ENCODE peak calls at places on chromosomes 13 and 19, in five cellular contexts. B, E, D, A and W are unnamed samples.

GRCh38 chr19:6470173-6470572 is 6.1 kb downstream of the CRB3 start:
- DNase-seq in E (no peak), B (no peak), D (no peak), A (no peak), W (no peak)

GRCh38 chr19:21143846-21144245 is 2.0 kb downstream of the ZNF431 start:
- DNase-seq in E (no peak), B (no peak), A (no peak), D (no peak), W (no peak)

GRCh38 chr13:83229574-83230300 is 652.5 kb downstream of the SLITRK1 start:
- DNase-seq in A (peak), D (no peak), E (no peak), B (no peak), W (no peak)

GRCh38 chr19:51777570-51778460 is 16.8 kb downstream of the FPR2 start:
- DNase-seq in E (no peak), A (peak), B (peak), D (peak), W (peak)

GRCh38 chr19:48444129-48444932 is 1.5 kb upstream of the GRWD1 start:
- DNase-seq in B (no peak), E (no peak), A (no peak), D (peak), W (no peak)

GRCh38 chr19:35144600-35145436 is 1.8 kb downstream of the FXYD7 start:
- DNase-seq in E (no peak), A (no peak), D (no peak), B (no peak), W (no peak)

GRCh38 chr19:34688592-34688991 is 11.1 kb downstream of the ZNF302 start:
- DNase-seq in D (no peak), B (no peak), A (no peak), E (no peak), W (no peak)

GRCh38 chr19:51016798-51017683 is 2.5 kb downstream of the KLK10 start:
- DNase-seq in B (peak), E (no peak), A (peak), D (peak), W (peak)

GRCh38 chr19:48490980-48491792 is 20.4 kb downstream of the LMTK3 start:
- DNase-seq in A (no peak), B (no peak), E (no peak), D (peak), W (peak)

GRCh38 chr13:108437496-108437895 is 168.0 kb downstream of the TNFSF13B start:
- DNase-seq in D (no peak), A (no peak), E (no peak), B (no peak), W (no peak)

GRCh38 chr13:40776681-40777165 is 5.7 kb upstream of the MRPS31 start:
- DNase-seq in D (peak), E (no peak), A (peak), B (no peak), W (no peak)

GRCh38 chr19:4009990-4010807 is 2.7 kb downstream of the PIAS4 start:
- DNase-seq in A (no peak), B (no peak), E (no peak), D (no peak), W (no peak)

GRCh38 chr19:16190198-16190597 is 5.0 kb downstream of the FAM32A start:
- DNase-seq in B (no peak), E (peak), D (no peak), A (no peak), W (no peak)

GRCh38 chr19:27745978-27746542 is 1466.9 kb downstream of the UQCRFS1 start:
- DNase-seq in A (no peak), B (no peak), D (no peak), E (no peak), W (no peak)

GRCh38 chr19:18768997-18769891 is 21.9 kb downstream of the COMP start:
- DNase-seq in D (no peak), B (no peak), A (no peak), E (no peak), W (no peak)

GRCh38 chr19:47020992-47021496 is 1.4 kb downstream of the NPAS1 start:
- DNase-seq in D (no peak), B (no peak), A (peak), E (no peak), W (peak)

GRCh38 chr19:6667114-6667627 is 2.8 kb downstream of the TNFSF14 start:
- DNase-seq in A (no peak), B (no peak), D (peak), E (no peak), W (no peak)

GRCh38 chr19:46746281-46746965 is at the start of gene STRN4:
- DNase-seq in E (no peak), D (peak), A (no peak), B (no peak), W (peak)

GRCh38 chr13:35797244-35797643 is 320.8 kb upstream of the MAB21L1 start:
- DNase-seq in A (no peak), D (no peak), B (no peak), E (no peak), W (no peak)

GRCh38 chr13:108044929-108045328 is 170.4 kb downstream of the LIG4 start:
- DNase-seq in A (no peak), B (no peak), E (no peak), D (no peak), W (no peak)

GRCh38 chr13:34322416-34323074 is 504.6 kb downstream of the RFC3 start:
- DNase-seq in B (no peak), D (no peak), E (no peak), A (no peak), W (no peak)

GRCh38 chr19:58482372-58482771 is 6.2 kb downstream of the ZNF446 start:
- DNase-seq in D (no peak), B (no peak), A (no peak), E (no peak), W (no peak)

GRCh38 chr19:46137915-46138473 is 10.0 kb upstream of the IGFL2 start:
- DNase-seq in B (no peak), A (no peak), D (no peak), E (no peak), W (no peak)

GRCh38 chr19:38657633-38658222 is 10.3 kb downstream of the ACTN4 start:
- DNase-seq in E (no peak), B (no peak), A (peak), D (no peak), W (no peak)

GRCh38 chr13:43132911-43133310 is 109.5 kb downstream of the DNAJC15 start:
- DNase-seq in E (no peak), D (no peak), A (no peak), B (no peak), W (no peak)

GRCh38 chr13:102974574-102975195 is 91.5 kb downstream of the SLC10A2 start:
- DNase-seq in D (no peak), B (no peak), A (no peak), E (no peak), W (no peak)

GRCh38 chr19:7830272-7830771 is 304 bp downstream of the EVI5L start:
- DNase-seq in D (no peak), A (no peak), E (peak), B (no peak), W (no peak)

GRCh38 chr19:7832781-7833180 is 2.8 kb downstream of the EVI5L start:
- DNase-seq in A (peak), B (no peak), E (no peak), D (no peak), W (no peak)

GRCh38 chr19:7832009-7832408 is 2.0 kb downstream of the EVI5L start:
- DNase-seq in D (peak), B (no peak), A (no peak), E (peak), W (no peak)

GRCh38 chr19:7830823-7831222 is 805 bp downstream of the EVI5L start:
- DNase-seq in D (peak), A (no peak), E (no peak), B (no peak), W (no peak)

GRCh38 chr19:7831452-7831851 is 1.4 kb downstream of the EVI5L start:
- DNase-seq in B (no peak), E (peak), D (no peak), A (peak), W (no peak)
- TF ChIP-seq CTCF in B (peak), E (no peak), D (peak), A (peak), W (no peak)

GRCh38 chr19:860481-861098 is 1.1 kb downstream of the CFD start:
- DNase-seq in D (peak), B (peak), A (peak), E (peak), W (peak)
- TF ChIP-seq CTCF in D (no peak), B (peak), A (no peak), E (no peak), W (no peak)

DNA sequence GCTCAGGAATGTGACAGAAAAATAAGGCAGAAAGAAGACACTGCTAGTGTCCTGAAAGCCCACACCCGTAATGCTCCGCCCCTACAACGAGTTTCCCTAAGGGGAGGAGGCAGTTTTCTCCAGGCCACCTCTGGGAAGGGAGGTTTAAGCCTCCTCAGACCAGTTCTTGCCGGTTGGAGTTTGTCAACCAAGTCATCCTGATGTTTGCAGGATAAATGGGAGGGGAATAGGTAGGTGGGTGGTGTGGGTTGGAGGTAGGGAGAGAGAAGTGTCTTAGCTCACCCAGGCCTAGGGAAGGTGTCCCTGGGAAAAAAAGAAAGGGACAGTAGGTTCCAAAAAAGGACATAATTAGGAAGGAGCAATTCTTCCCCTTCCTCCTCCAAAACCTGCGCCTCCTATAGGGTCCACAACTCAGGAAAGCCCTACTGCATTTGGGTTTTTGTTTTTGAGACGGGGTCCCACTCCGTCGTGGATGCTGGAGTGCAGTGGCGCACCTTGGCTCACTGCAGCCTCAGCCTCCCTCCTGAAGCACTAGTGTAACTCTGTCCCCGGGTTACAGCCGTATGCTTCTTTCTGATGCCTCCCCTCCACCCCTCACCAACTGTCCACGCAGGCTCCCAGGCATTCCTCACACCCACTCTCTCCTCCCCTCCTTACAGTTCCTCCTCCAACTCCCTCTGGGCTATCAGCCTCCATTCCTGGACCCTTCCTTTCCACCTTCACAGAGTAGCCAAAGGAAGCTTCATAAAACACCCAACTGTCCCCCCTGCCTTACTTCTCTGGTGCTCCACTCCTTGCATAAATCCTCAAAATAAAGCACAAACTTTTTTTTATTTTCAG is 2.0 kb upstream of the SERTAD3 start:
- DNase-seq in A (no peak), E (no peak), B (no peak), D (no peak), W (no peak)
- TF ChIP-seq CTCF in A (no peak), E (no peak), B (no peak), D (no peak), W (no peak)

DNA sequence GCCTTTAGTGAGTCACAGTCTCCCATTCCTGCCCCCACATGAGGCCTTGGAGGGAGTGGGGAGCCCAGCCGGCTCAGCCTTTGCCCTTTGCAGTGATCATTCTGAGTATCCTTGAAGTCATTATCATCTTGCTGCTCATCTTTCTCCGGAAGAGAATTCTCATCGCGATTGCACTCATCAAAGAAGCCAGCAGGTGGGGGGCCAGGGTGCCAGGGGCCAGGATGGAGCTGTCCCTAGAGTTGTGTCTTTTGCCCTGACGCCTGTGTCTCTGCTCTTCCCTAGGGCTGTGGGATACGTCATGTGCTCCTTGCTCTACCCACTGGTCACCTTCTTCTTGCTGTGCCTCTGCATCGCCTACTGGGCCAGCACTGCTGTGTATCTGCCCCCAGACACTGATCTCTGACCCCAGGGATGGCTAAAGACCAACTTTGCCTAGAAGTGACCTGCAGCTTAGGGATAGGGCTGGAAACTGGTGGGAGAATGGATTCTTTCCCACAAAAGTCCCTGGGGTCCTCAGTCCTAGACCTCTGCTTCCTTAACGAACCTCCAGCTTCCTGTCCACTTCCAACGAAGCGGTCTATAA is 9.6 kb downstream of the SLC44A2 start:
- DNase-seq in E (no peak), A (no peak), B (no peak), D (no peak), W (no peak)
- TF ChIP-seq CTCF in E (no peak), A (no peak), B (no peak), D (no peak), W (no peak)

GRCh38 chr19:44767295-44768180 is 10.2 kb upstream of the CBLC start:
- DNase-seq in E (no peak), A (no peak), B (no peak), D (no peak), W (no peak)

GRCh38 chr19:44765949-44766335 is 11.7 kb upstream of the CBLC start:
- DNase-seq in A (no peak), D (no peak), E (no peak), B (no peak), W (no peak)

GRCh38 chr19:44774614-44775013 is 3.1 kb upstream of the CBLC start:
- DNase-seq in D (no peak), A (no peak), E (no peak), B (no peak), W (no peak)

GRCh38 chr19:44772969-44773368 is 4.7 kb upstream of the CBLC start:
- DNase-seq in D (no peak), B (no peak), A (no peak), E (no peak), W (no peak)

DNA sequence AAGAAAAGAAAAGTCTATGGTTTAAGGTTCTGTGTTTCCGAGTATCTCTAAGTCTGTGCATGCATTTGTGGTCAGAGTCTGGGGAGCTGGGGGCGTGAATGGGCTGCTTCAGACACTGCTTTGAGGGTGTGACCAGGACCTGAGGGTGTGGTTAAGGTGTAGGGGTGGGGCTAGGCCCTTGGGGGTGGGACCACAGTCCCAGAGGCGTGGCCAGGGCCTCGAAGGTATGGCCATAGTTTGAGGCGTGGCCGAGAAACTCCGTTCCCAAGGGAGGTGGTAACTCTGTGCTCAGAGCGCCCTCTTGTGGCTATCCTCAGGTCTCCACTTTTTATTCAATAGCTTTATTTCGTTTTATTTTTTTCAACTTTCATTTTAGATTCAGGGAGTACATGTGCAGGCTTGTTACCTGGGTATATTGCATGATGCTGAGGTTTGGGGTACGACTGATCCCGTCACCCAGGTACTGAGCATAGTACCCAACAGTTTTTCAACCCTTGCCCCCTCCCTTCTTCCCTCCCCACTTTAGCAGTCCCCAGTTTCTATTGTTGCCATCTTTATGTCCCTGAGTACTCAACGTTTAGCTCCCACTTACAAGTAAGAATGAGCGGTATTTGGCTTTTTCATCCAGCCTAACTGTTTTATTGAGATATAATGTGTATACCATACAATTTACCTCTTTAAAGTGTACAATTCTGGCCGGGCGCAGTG is 7.0 kb upstream of the CBLC start:
- DNase-seq in A (peak), B (peak), D (peak), E (peak), W (peak)
- TF ChIP-seq CTCF in A (peak), B (peak), D (peak), E (peak), W (peak)

DNA sequence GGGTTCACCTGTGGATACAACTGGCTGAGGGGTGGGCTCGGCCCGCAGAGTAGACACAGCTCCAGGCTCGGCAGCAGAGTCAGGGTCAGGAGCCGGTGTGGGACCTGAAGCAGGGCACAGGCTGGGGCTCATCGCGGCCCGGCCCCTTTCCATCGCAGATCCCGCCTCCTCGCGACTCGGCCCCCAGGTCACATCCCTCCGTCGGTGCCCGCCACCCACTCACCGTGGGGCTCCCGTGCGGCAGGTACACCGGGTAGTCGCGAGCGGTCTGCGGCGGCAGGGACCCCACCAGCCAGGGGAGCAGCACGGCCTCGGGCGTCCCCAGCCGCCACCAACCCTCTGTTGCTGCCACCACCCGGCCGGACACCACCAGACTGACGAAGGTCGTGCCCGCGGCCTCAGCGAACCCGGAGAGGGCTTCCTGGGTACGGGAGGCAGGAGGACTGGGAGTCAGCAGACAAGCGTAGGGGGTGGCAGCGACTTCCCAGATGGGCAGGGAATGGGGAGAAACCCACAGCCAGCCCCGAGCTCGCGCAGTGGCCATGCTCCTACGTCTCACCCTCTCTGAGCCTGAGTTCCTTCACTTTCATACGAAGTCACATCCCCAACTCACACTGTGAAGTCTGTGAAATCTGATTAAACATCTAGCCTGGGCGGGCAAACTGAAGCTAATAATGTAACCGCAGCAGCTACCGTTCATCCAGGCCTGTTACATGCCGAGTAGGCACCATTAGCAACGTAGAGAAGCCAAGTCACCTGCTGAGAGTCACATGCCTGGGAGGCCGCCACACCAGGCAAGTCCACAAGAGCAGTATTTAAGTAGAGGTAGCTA is 3.7 kb downstream of the FUZ start:
- DNase-seq in E (peak), A (no peak), D (peak), B (peak), W (no peak)
- TF ChIP-seq CTCF in E (no peak), A (no peak), D (no peak), B (peak), W (peak)

GRCh38 chr13:94520001-94520400 is 40.5 kb upstream of the DCT start:
- DNase-seq in E (no peak), D (no peak), A (no peak), B (no peak), W (no peak)

GRCh38 chr13:94525781-94526180 is 46.3 kb upstream of the DCT start:
- DNase-seq in E (no peak), A (no peak), B (no peak), D (no peak), W (no peak)

DNA sequence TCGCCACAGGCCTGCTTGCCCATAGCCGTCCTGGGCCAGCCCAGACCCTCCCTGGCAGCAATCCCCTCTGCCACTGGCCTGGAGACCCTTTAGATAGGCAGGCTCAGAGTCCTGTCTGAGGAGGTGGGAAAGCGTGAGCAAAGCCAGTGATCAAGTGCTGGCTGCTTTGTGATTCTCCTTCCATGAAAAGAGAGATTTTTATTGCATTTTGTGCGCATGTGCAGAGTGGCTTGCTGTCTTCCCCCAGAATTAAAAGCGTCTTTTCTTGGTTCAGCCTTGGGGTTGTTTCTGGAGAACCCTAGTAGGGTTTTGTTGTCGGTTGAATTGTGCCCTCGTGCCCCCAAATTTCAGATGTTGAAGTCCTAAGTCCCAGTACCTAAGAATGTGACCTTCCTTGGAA is 44.9 kb upstream of the DCT start:
- DNase-seq in B (no peak), A (no peak), E (no peak), D (no peak), W (no peak)
- TF ChIP-seq CTCF in B (no peak), A (no peak), E (no peak), D (no peak), W (no peak)

DNA sequence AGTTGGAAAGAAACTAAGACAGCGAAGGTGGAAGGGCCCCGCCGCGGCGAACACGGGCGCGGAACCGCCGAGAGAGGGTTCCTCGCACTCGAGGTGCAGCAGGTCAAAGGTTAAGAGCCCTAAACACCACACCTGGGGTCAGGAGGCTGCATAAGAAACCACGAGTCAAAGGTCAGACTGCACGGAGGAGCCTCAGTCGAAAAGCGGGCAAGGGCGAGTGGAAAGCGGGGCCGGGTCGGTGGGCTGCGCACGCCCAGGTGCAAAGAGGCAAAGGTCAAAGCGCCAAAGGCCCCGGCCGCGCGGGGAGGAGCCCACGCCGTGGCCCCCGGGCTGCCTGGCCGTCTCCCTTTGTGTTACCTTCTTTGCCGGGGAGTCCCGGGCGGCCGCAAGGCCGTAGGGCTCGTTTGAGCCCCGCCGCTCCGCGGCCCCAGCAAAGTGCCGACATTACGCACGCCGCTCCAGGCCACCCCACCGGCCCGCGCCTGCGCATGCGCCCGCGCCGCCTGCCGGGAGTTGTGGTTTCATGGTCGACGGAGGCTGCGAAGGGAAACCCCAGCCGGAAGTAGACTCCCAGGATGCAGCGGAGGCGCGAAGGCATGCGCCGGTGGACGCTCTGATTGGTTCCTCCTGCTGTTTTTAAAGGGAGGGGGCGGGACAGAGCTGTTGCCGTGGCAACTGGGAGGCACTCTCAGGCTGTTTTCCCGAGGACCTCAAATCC is at the start of gene POLRMT:
- DNase-seq in D (peak), A (peak), B (peak), E (peak), W (peak)
- TF ChIP-seq CTCF in D (no peak), A (no peak), B (peak), E (no peak), W (no peak)